ENCODE peak calls at places on chromosomes 13 and 19, in five cellular contexts. R, L, N, M and A are unnamed samples. For H3K36me3, the result is how much of the 10 kb centered on the place peaks cover.

GRCh38 chr19:49930483-49931011 is 1.2 kb upstream of the NUP62 start:
- DNase-seq in M (peak), R (no peak), L (peak), N (no peak), A (peak)

GRCh38 chr13:48402325-48402962 is 10.5 kb downstream of the LPAR6 start:
- DNase-seq in M (no peak), N (no peak), L (no peak), R (no peak), A (no peak)

GRCh38 chr13:75402787-75403186 is 79.2 kb downstream of the TBC1D4 start:
- DNase-seq in R (no peak), M (no peak), N (no peak), L (peak), A (no peak)

GRCh38 chr19:3346677-3347353 is 19.6 kb upstream of the NFIC start:
- DNase-seq in R (no peak), M (peak), L (peak), N (no peak), A (peak)

GRCh38 chr13:43285891-43286602 is 262.7 kb downstream of the DNAJC15 start:
- DNase-seq in N (no peak), L (no peak), R (peak), M (no peak), A (no peak)

GRCh38 chr13:45445053-45445452 is 19.7 kb upstream of the COG3 start:
- DNase-seq in N (no peak), M (no peak), R (no peak), L (no peak), A (no peak)

GRCh38 chr19:52138614-52139290 is 986 bp downstream of the ZNF616 start:
- DNase-seq in M (peak), N (peak), R (peak), L (no peak), A (peak)

GRCh38 chr13:76812971-76813691 is 73.1 kb downstream of the KCTD12 start:
- DNase-seq in M (no peak), N (no peak), R (no peak), L (peak), A (no peak)

GRCh38 chr19:4501005-4501591 is 17.2 kb downstream of the PLIN4 start:
- DNase-seq in R (no peak), N (no peak), M (no peak), L (no peak), A (no peak)

GRCh38 chr19:4431808-4432674 is 25.6 kb downstream of the UBXN6 start:
- DNase-seq in R (no peak), L (no peak), M (no peak), N (no peak), A (no peak)

GRCh38 chr13:26323764-26324163 is 69.8 kb downstream of the CDK8 start:
- DNase-seq in L (no peak), N (peak), M (no peak), R (no peak), A (no peak)

GRCh38 chr19:45716314-45717130 is 14.2 kb downstream of the FBXO46 start:
- DNase-seq in N (peak), M (peak), L (no peak), R (no peak), A (no peak)

GRCh38 chr19:5478241-5478924 is 23.2 kb downstream of the ZNRF4 start:
- DNase-seq in N (no peak), L (no peak), R (no peak), M (no peak), A (no peak)

GRCh38 chr19:28319918-28320317 is 893.0 kb downstream of the UQCRFS1 start:
- DNase-seq in R (no peak), N (no peak), L (no peak), M (no peak), A (no peak)

GRCh38 chr13:34294483-34295129 is 476.7 kb downstream of the RFC3 start:
- DNase-seq in R (no peak), N (peak), M (no peak), L (peak), A (no peak)

GRCh38 chr13:83935566-83935965 is 53.3 kb upstream of the SLITRK1 start:
- DNase-seq in M (no peak), R (no peak), N (peak), L (no peak), A (no peak)

GRCh38 chr13:78138756-78139155 is 220.1 kb upstream of the EDNRB start:
- DNase-seq in L (no peak), R (no peak), N (no peak), M (no peak), A (no peak)

GRCh38 chr13:19763618-19764017 is 19.1 kb downstream of the PSPC1 start:
- DNase-seq in L (no peak), R (no peak), N (no peak), M (no peak), A (no peak)

GRCh38 chr13:19764237-19764636 is 18.5 kb downstream of the PSPC1 start:
- DNase-seq in R (no peak), M (no peak), N (no peak), L (no peak), A (no peak)

DNA sequence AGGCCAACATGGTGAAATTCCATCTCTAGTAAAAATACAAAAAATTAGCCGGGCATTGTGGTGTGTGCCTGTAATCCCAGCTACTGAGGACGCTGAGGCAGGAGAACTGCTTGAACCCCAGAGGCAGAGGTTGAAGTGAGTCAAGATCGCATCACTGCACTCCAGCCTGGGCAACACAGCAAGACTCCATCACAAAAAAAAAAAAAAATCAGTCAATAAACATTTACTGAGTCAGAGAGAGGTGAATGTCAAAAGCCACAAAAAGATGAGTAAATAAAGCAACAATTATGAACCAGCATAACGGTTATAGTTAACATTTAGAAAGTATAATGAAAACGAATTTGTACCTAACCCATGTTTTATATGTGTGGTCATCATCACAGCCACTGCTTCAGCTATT is 23.1 kb downstream of the PSPC1 start:
- DNase-seq in N (no peak), R (peak), L (no peak), M (no peak), A (no peak)
- H3K36me3 ChIP-seq in N (under half), R (under half), L (half or more), M (under half), A (under half)

GRCh38 chr19:1429750-1430149 is 8.4 kb upstream of the RPS15 start:
- DNase-seq in M (peak), R (no peak), L (peak), N (no peak), A (peak)

GRCh38 chr19:1427221-1427620 is 11.0 kb upstream of the RPS15 start:
- DNase-seq in R (no peak), L (no peak), N (no peak), M (no peak), A (no peak)

GRCh38 chr19:1430201-1430621 is 8.0 kb upstream of the RPS15 start:
- DNase-seq in R (no peak), L (no peak), N (no peak), M (no peak), A (no peak)

GRCh38 chr19:1425902-1426301 is 12.3 kb upstream of the RPS15 start:
- DNase-seq in M (no peak), L (no peak), R (no peak), N (no peak), A (no peak)

DNA sequence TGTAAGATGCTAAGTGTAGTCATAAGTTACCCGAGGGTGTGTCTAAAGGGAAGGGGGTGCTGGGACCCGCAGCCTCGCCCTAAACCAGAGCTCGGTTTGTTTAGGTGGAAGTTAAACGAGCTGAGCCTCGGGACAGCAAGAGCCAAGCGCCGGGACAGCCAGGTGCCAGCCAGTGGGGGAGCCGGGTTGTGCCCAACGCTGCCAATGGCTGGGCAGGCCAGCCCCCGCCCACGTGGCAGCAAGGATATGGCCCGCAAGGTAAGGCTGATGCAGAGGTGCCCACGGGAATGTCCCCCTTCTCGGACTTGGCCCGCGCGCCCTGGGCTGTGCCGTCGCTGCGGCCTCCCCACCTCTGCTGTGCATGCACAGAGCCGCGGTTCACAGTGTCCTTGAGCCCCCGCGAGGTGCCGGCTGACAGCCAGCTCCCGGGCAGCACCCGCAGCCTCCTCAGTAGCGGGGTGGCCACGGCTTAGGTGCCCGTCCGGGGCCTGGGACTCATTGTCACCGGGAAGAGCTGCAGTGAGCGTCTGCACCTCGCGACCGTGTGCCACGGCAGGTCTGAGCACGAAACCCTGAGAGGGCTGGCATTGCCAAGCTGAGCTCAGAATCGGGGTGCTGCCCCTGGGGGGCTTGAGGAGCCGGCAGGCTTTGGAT is 9.3 kb upstream of the RPS15 start:
- DNase-seq in R (no peak), N (no peak), L (no peak), M (no peak), A (no peak)
- H3K36me3 ChIP-seq in R (half or more), N (half or more), L (half or more), M (under half), A (under half)

GRCh38 chr19:1082928-1083816 is 12.0 kb downstream of the POLR2E start:
- DNase-seq in L (no peak), M (no peak), R (no peak), N (no peak), A (peak)
- H3K36me3 ChIP-seq in L (under half), M (under half), R (under half), N (under half), A (under half)

GRCh38 chr19:18322318-18322758 is 538 bp downstream of the LSM4 start:
- DNase-seq in M (peak), L (peak), N (peak), R (peak), A (peak)

GRCh38 chr19:18321729-18322091 is 1.2 kb downstream of the LSM4 start:
- DNase-seq in M (no peak), N (no peak), L (no peak), R (peak), A (no peak)

GRCh38 chr19:18320865-18321728 is 1.8 kb downstream of the LSM4 start:
- DNase-seq in N (no peak), M (peak), L (peak), R (no peak), A (peak)

GRCh38 chr19:18319591-18320135 is 3.2 kb downstream of the LSM4 start:
- DNase-seq in M (peak), R (no peak), N (no peak), L (no peak), A (peak)

GRCh38 chr19:18317998-18318800 is 4.7 kb downstream of the LSM4 start:
- DNase-seq in L (peak), N (no peak), M (no peak), R (no peak), A (peak)
- H3K36me3 ChIP-seq in L (under half), N (under half), M (under half), R (under half), A (under half)

GRCh38 chr19:2076481-2077082 is 19.5 kb downstream of the MOB3A start:
- DNase-seq in R (no peak), M (no peak), L (no peak), N (no peak), A (no peak)
- H3K36me3 ChIP-seq in R (half or more), M (under half), L (half or more), N (under half), A (under half)

GRCh38 chr13:114320065-114320464 is 5.8 kb downstream of the CHAMP1 start:
- DNase-seq in N (no peak), R (no peak), L (no peak), M (no peak), A (no peak)

GRCh38 chr13:114318624-114319023 is 4.3 kb downstream of the CHAMP1 start:
- DNase-seq in R (no peak), N (no peak), M (no peak), L (no peak), A (no peak)

GRCh38 chr13:114323349-114323748 is 9.0 kb downstream of the CHAMP1 start:
- DNase-seq in L (no peak), M (no peak), N (no peak), R (no peak), A (no peak)

GRCh38 chr13:114319441-114319871 is 5.2 kb downstream of the CHAMP1 start:
- DNase-seq in R (peak), L (no peak), M (no peak), N (no peak), A (no peak)

DNA sequence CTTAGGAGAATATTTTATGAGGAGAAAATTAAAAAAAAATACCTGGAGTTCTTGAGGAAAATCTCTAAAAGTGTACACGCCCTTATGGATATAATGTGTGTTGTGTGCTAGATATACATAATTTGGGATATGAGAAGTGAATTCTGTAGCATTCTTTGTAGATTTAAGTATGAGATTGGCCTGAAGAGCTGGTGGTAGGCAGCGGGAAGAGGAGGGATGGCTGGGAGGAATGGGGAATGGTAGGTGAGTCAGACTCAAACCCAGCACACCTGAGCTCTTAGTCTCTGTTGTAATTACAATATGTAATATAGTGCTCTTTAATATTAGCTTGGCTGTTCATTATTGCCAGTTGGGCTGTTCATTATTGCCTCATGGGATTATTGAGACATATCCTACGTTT is 7.0 kb downstream of the CHAMP1 start:
- DNase-seq in M (no peak), L (no peak), R (no peak), N (no peak), A (no peak)
- H3K36me3 ChIP-seq in M (under half), L (half or more), R (under half), N (under half), A (under half)

DNA sequence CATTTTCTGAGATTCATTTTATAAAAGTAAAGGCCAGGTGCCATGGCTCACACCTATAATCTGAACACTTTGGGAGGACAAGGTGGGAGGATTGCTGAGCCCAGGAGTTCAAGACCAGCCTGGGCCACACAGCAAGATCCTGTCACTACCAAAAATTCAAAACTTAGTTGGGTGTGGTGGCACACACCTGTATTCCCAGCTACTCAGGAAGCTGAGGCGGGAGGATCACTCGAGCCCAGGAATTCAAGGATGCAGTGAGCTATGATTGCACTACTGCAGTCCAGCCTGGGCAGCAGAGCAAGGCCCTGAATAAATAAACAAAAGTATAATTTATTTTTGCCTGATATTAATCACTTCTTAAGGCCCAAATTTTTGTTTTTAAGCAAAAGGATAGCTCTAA is 40.5 kb downstream of the DHRS12 start:
- DNase-seq in R (no peak), L (no peak), M (no peak), N (no peak), A (no peak)
- H3K36me3 ChIP-seq in R (under half), L (under half), M (under half), N (under half), A (under half)

DNA sequence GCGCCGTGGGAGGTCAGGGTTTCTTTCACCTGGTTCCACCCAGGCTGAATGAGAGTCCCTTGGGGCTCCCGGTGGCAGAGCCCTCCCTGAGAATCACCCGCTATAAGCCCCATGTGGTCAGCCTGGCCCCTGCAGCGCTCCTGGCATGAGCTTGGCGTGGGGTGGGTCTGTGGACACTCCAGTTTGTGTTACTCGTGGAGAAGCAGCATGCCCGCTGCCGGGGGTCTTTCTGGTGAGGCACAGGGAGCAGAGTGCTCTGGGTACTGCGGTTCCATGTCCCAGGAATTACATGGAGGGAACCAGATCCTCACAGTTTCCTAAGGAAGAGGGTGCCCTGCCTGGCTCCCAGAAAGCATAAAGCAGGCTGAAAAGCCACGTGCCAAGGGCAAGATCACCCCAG is 62.2 kb downstream of the SMARCA4 start:
- DNase-seq in R (no peak), L (no peak), M (no peak), N (no peak), A (no peak)
- H3K36me3 ChIP-seq in R (half or more), L (half or more), M (under half), N (half or more), A (under half)

GRCh38 chr13:97441414-97441813 is 7.4 kb downstream of the RAP2A start:
- DNase-seq in N (no peak), M (no peak), L (no peak), R (no peak), A (no peak)

GRCh38 chr13:97440598-97440997 is 6.6 kb downstream of the RAP2A start:
- DNase-seq in L (no peak), N (peak), R (peak), M (no peak), A (no peak)

GRCh38 chr13:97437729-97438128 is 3.8 kb downstream of the RAP2A start:
- DNase-seq in N (no peak), R (no peak), L (no peak), M (no peak), A (no peak)

GRCh38 chr13:97436845-97437244 is 2.9 kb downstream of the RAP2A start:
- DNase-seq in L (no peak), N (no peak), M (no peak), R (no peak), A (no peak)

GRCh38 chr13:97439196-97439595 is 5.2 kb downstream of the RAP2A start:
- DNase-seq in N (no peak), R (no peak), M (no peak), L (no peak), A (no peak)
- H3K36me3 ChIP-seq in N (under half), R (under half), M (under half), L (under half), A (under half)

DNA sequence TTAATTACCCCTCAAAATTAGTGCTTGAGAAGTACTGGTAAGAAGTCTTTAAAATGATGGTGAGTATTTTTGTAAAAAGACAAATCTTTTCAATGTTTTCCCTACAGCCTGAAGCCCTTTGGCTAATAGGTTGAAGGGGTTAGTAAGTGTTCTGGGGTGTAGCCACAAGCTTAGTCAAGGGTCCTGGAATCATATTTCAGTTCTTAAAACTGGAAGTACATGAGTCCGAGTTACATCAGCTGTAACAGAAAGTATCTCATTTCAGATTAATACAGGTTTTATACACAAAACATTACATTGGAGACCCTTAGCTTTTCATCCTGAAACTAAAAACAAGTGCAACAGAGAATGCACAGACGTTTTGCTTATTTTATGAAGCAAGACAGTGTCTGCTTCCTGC is 52.7 kb upstream of the TEX29 start:
- DNase-seq in M (no peak), L (no peak), R (peak), N (no peak), A (no peak)
- H3K36me3 ChIP-seq in M (under half), L (under half), R (under half), N (under half), A (under half)